ENCODE peak calls at places on chromosomes 5 and 9, in seven cellular contexts. F, U, Z, J, Y, D and L are unnamed samples. For H3K4me1, the result is how much of the 10 kb centered on the place peaks cover.

GRCh38 chr9:78023003-78023741 is 8.4 kb downstream of the GNAQ start:
- DNase-seq in D (no peak), Z (peak), J (no peak), F (no peak), U (no peak), Y (no peak), L (no peak)

GRCh38 chr9:9257999-9258398 is 1354.8 kb downstream of the PTPRD start:
- DNase-seq in D (no peak), U (peak), Y (no peak), Z (no peak), F (no peak), J (no peak), L (no peak)

GRCh38 chr9:116656535-116656934 is 30.6 kb upstream of the TRIM32 start:
- DNase-seq in F (no peak), Y (no peak), D (peak), J (no peak), Z (no peak), U (no peak), L (no peak)

GRCh38 chr9:127555830-127556820 is 56.0 kb upstream of the STXBP1 start:
- DNase-seq in J (peak), D (peak), Y (peak), Z (peak), F (peak), U (peak), L (peak)

GRCh38 chr9:83313771-83314170 is 224.4 kb downstream of the FRMD3 start:
- DNase-seq in Z (no peak), D (no peak), Y (no peak), J (no peak), U (no peak), F (no peak), L (no peak)

GRCh38 chr5:118796081-118796480 is 192.3 kb downstream of the DTWD2 start:
- DNase-seq in D (no peak), U (no peak), J (no peak), F (no peak), Y (no peak), Z (no peak), L (no peak)

GRCh38 chr9:127333326-127334064 is 63.5 kb upstream of the SLC2A8 start:
- DNase-seq in U (peak), D (no peak), J (no peak), Y (peak), Z (no peak), F (no peak), L (no peak)

GRCh38 chr9:94553029-94553938 is 1.6 kb upstream of the PCAT7 start:
- DNase-seq in Z (no peak), J (no peak), F (no peak), U (no peak), Y (no peak), D (peak), L (no peak)

GRCh38 chr5:60797482-60798153 is 46.5 kb downstream of the ELOVL7 start:
- DNase-seq in Z (no peak), Y (no peak), D (no peak), J (no peak), U (no peak), F (no peak), L (no peak)

GRCh38 chr5:9351535-9351934 is 194.3 kb downstream of the SEMA5A start:
- DNase-seq in F (no peak), Z (no peak), Y (no peak), U (no peak), D (no peak), J (no peak), L (no peak)

GRCh38 chr9:138053321-138053868 is 175.8 kb downstream of the CACNA1B start:
- DNase-seq in F (no peak), U (no peak), J (no peak), Y (no peak), D (no peak), Z (no peak), L (no peak)

GRCh38 chr9:127305450-127306226 is 41.1 kb downstream of the GARNL3 start:
- DNase-seq in Z (no peak), D (no peak), Y (no peak), U (no peak), F (no peak), J (no peak), L (no peak)

GRCh38 chr9:81074261-81074660 is 615.1 kb downstream of the TLE1 start:
- DNase-seq in Y (no peak), D (no peak), F (no peak), U (no peak), J (no peak), Z (no peak), L (no peak)

GRCh38 chr9:128026255-128027165 is 40.6 kb downstream of the NAIF1 start:
- DNase-seq in Y (no peak), J (no peak), U (no peak), Z (no peak), F (no peak), D (no peak), L (peak)

DNA sequence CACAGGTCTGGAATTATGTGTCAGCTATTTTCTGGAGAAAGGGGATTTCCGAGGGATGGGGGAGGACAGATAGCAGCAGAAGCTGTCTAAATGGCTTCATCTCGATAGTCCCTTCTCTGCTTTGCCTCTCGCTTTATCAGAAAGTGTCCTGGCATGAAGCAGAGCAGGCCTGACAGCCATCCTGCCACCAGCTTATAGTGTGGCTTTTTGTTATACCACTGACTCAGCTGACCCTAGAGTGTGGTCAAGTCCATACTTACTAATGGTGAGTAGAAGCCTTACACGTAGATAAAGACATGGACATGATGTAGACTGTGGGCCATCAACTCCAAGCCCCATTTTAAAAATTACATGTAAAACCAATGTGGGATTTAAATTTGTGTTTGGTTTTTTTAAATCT is 50.0 kb downstream of the RCL1 start:
- DNase-seq in Y (no peak), F (no peak), J (no peak), Z (peak), U (no peak), D (no peak), L (no peak)
- H3K4me1 ChIP-seq in Y (under half), F (under half), J (under half), Z (under half), U (under half), D (half or more), L (under half)

GRCh38 chr9:21574261-21574660 is 92.1 kb upstream of the IFNE start:
- DNase-seq in Z (no peak), D (no peak), F (no peak), J (no peak), Y (no peak), U (no peak), L (no peak)

GRCh38 chr9:21579743-21580142 is 97.6 kb upstream of the IFNE start:
- DNase-seq in Z (no peak), D (no peak), U (no peak), F (no peak), J (no peak), Y (no peak), L (no peak)

GRCh38 chr9:21579209-21579608 is 97.1 kb upstream of the IFNE start:
- DNase-seq in U (no peak), F (no peak), Y (no peak), D (no peak), J (no peak), Z (peak), L (no peak)

GRCh38 chr9:21580636-21581353 is 98.7 kb upstream of the IFNE start:
- DNase-seq in Z (no peak), F (no peak), D (no peak), U (no peak), Y (no peak), J (no peak), L (no peak)

DNA sequence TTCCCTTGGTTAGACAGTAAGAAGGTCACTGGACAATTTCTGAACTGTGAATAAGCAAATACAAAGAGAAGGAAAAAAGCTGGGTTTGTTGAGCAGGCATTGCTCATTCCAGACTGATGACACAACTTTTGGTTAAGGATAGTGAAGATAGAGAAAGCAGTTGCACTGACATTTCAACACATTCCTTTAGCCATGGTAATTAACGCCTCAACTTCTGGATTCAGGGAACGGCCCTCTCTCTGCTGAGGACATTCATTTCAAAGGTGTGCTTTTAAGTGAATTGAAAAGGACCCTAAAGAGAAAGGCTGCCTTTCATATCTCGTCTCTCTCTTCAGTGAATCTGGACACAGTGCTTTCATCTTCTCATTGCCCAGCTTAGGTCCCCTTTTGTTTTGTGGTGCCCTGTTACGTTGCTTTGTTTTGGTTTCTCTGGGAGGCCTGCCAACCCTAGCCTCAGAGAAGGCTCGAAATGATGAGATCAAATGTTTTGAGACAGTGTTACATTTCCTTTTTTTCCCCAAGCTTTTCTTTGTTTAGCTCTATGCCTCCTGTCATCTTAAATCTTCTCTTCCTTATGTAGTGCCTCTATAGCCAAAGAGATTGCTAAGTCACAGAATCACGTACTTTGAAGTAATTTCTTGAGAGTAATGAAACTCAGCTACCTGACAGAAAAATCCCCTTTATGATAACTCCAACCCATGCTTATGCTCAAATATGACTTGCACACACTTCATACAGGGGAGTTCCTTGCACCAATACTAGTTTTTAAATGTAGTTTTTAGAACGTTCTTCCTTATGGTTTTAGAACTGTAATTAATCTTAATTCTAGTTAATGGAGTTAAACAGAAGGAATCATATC is 94.4 kb upstream of the IFNE start:
- DNase-seq in U (peak), D (no peak), Z (peak), Y (no peak), J (no peak), F (peak), L (no peak)
- H3K4me3 ChIP-seq in U (peak), D (no peak), Z (peak), Y (no peak), J (peak), F (no peak), L (no peak)

DNA sequence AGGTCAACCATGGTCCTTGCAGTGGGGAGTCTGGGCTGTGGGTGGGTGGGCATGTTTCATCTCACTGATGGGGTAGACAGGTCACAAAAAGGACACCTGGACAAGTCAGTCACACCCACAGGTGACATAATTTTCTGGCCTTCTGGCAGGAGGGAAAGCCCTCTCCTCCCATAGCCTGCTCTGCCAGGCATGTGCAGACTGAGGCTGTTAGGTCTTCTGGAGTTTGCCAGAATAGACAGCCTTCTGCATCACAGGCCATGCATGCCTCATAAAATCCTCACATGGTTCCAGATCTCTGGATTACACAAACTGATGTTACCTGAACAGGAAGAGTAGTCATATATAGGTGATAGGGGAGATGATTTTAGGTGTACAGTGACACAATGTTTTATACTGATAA is 49.1 kb downstream of the ARHGAP26 start:
- DNase-seq in Z (no peak), U (no peak), Y (no peak), J (no peak), D (no peak), F (no peak), L (no peak)
- H3K4me1 ChIP-seq in Z (under half), U (under half), Y (under half), J (half or more), D (half or more), F (under half), L (under half)

GRCh38 chr9:120712539-120713031 is 1.7 kb downstream of the MEGF9 start:
- DNase-seq in J (no peak), D (no peak), Y (no peak), Z (no peak), U (no peak), F (no peak), L (no peak)
- H3K4me3 ChIP-seq in J (peak), D (peak), Y (no peak), Z (peak), U (peak), F (no peak), L (peak)